ENCODE peak calls at places on chromosomes 16 and 17, in eight cellular contexts. Y, I, F, Q, X, U, M and S are unnamed samples.

GRCh38 chr17:80611831-80612230 is 67.2 kb downstream of the RPTOR start:
- DNase-seq in U (no peak), X (no peak), Q (no peak), I (no peak), Y (peak; percentile 3), F (no peak), M (peak; percentile 51), S (no peak)

GRCh38 chr16:84726670-84727467 is 27.1 kb downstream of the USP10 start:
- DNase-seq in Q (no peak), I (no peak), M (peak; percentile 25), Y (no peak), X (no peak), U (no peak), F (peak; percentile 39), S (no peak)

GRCh38 chr17:1965556-1966273 is 59.4 kb downstream of the RTN4RL1 start:
- DNase-seq in U (no peak), Y (no peak), Q (no peak), M (no peak), X (no peak), I (no peak), F (no peak), S (peak; percentile 50)

GRCh38 chr17:81295678-81296381 is 723 bp upstream of the SLC38A10 start:
- DNase-seq in U (peak; percentile 85), I (peak; percentile 56), F (no peak), Y (peak; percentile 26), M (peak; percentile 55), X (peak; percentile 64), Q (no peak), S (no peak)

GRCh38 chr16:28326881-28327610 is 34.7 kb downstream of the SBK1 start:
- DNase-seq in Q (no peak), I (peak; percentile 68), M (peak; percentile 61), U (peak; percentile 54), F (peak; percentile 78), X (peak; percentile 73), Y (peak; percentile 37), S (peak; percentile 3)

GRCh38 chr17:30958187-30958586 is 12.7 kb upstream of the RNF135 start:
- DNase-seq in F (no peak), Q (no peak), I (no peak), X (no peak), M (no peak), U (no peak), Y (no peak), S (no peak)

GRCh38 chr17:77471984-77472836 is 331.4 kb downstream of the SEC14L1 start:
- DNase-seq in F (peak; percentile 55), M (peak; percentile 46), Q (no peak), X (no peak), U (peak; percentile 41), Y (peak; percentile 94), I (no peak), S (peak; percentile 20)

GRCh38 chr16:88633684-88634140 is 4.7 kb upstream of the IL17C start:
- DNase-seq in Y (peak; percentile 4), X (peak; percentile 68), F (peak; percentile 57), M (peak; percentile 38), U (peak; percentile 71), I (peak; percentile 26), Q (no peak), S (no peak)

GRCh38 chr16:76787394-76787793 is 403.6 kb upstream of the MON1B start:
- DNase-seq in U (no peak), I (no peak), Y (no peak), X (no peak), M (no peak), Q (no peak), F (no peak), S (no peak)

GRCh38 chr16:80663078-80663477 is 122.3 kb downstream of the DYNLRB2 start:
- DNase-seq in U (no peak), Q (no peak), F (no peak), X (no peak), I (no peak), Y (no peak), M (no peak), S (no peak)

GRCh38 chr16:89193021-89193575 is 7.2 kb downstream of the SLC22A31 start:
- DNase-seq in F (no peak), I (no peak), M (no peak), X (no peak), Y (peak; percentile 77), Q (peak; percentile 38), U (peak; percentile 34), S (no peak)

GRCh38 chr17:82874011-82874835 is 34.4 kb upstream of the ZNF750 start:
- DNase-seq in Y (no peak), X (no peak), M (no peak), Q (no peak), U (no peak), F (no peak), I (no peak), S (no peak)

GRCh38 chr17:10105513-10106001 is 92.8 kb downstream of the GAS7 start:
- DNase-seq in M (no peak), U (no peak), X (no peak), I (no peak), F (no peak), Q (no peak), Y (peak; percentile 85), S (no peak)

GRCh38 chr17:74833501-74834361 is 26.0 kb downstream of the GRIN2C start:
- DNase-seq in X (no peak), I (no peak), Q (no peak), M (peak; percentile 11), F (no peak), Y (no peak), U (peak; percentile 87), S (peak; percentile 20)

GRCh38 chr16:81755915-81756644 is 23.0 kb upstream of the PLCG2 start:
- DNase-seq in U (no peak), I (no peak), M (peak; percentile 79), Q (no peak), Y (no peak), F (peak; percentile 62), X (no peak), S (no peak)

GRCh38 chr17:43755389-43755875 is 3.2 kb downstream of the SOST start:
- DNase-seq in F (peak; percentile 54), I (no peak), Q (no peak), U (peak; percentile 54), X (no peak), M (peak; percentile 34), Y (peak; percentile 23), S (no peak)

GRCh38 chr17:44502598-44503079 is 567 bp downstream of the GPATCH8 start:
- DNase-seq in Q (no peak), I (no peak), F (no peak), X (no peak), M (peak; percentile 28), Y (peak; percentile 22), U (peak; percentile 33), S (no peak)

GRCh38 chr17:40548982-40549680 is 16.1 kb downstream of the CCR7 start:
- DNase-seq in F (no peak), Q (peak; percentile 59), Y (peak; percentile 91), M (peak; percentile 83), I (peak; percentile 36), X (peak; percentile 36), U (peak; percentile 56), S (no peak)

GRCh38 chr17:63955232-63955631 is 17.5 kb downstream of the SCN4A start:
- DNase-seq in X (no peak), Y (no peak), F (no peak), M (no peak), Q (no peak), U (no peak), I (no peak), S (no peak)

GRCh38 chr17:39632153-39632941 is 4.6 kb upstream of the STARD3 start:
- DNase-seq in Y (no peak), I (no peak), M (no peak), U (no peak), X (no peak), Q (no peak), F (no peak), S (no peak)

GRCh38 chr16:50466170-50466569 is 82.0 kb upstream of the NKD1 start:
- DNase-seq in U (no peak), M (no peak), Q (no peak), F (no peak), I (no peak), Y (no peak), X (no peak), S (no peak)

GRCh38 chr16:10940501-10941079 is 1.7 kb downstream of the DEXI start:
- DNase-seq in Q (no peak), Y (no peak), I (no peak), X (no peak), F (no peak), U (no peak), M (peak; percentile 37), S (no peak)

GRCh38 chr16:73065617-73066313 is 17.8 kb upstream of the ZFHX3 start:
- DNase-seq in X (no peak), M (peak; percentile 42), Q (no peak), Y (peak; percentile 52), F (no peak), I (no peak), U (no peak), S (no peak)

GRCh38 chr16:886084-886543 is 84.7 kb downstream of the LMF1 start:
- DNase-seq in M (no peak), Y (no peak), X (no peak), U (no peak), I (no peak), F (peak; percentile 38), Q (no peak), S (no peak)

GRCh38 chr16:28877642-28877975 is 679 bp upstream of the ATP2A1 start:
- DNase-seq in F (no peak), I (no peak), X (no peak), Y (no peak), Q (no peak), U (no peak), M (no peak), S (no peak)

GRCh38 chr17:68378202-68379149 is 78.8 kb downstream of the WIPI1 start:
- DNase-seq in F (peak; percentile 38), U (peak; percentile 56), M (peak; percentile 99), X (no peak), Q (peak; percentile 61), I (no peak), Y (peak; percentile 94), S (no peak)

GRCh38 chr16:58652741-58653140 is 23.1 kb upstream of the CNOT1 start:
- DNase-seq in I (no peak), Q (no peak), F (no peak), M (peak; percentile 15), X (no peak), Y (peak; percentile 32), U (peak; percentile 26), S (no peak)

GRCh38 chr17:77344038-77344437 is 203.3 kb downstream of the SEC14L1 start:
- DNase-seq in X (no peak), U (no peak), Y (no peak), M (no peak), Q (no peak), I (no peak), F (no peak), S (no peak)

GRCh38 chr16:85453-85782 is 7.4 kb downstream of the MPG start:
- DNase-seq in F (no peak), Y (no peak), I (no peak), Q (no peak), X (no peak), U (no peak), M (peak; percentile 16), S (no peak)

GRCh38 chr16:84563316-84563715 is 54.6 kb downstream of the COTL1 start:
- DNase-seq in Q (no peak), X (no peak), Y (no peak), I (no peak), M (no peak), F (no peak), U (no peak), S (no peak)

GRCh38 chr17:7408341-7408740 is 696 bp downstream of the NLGN2 start:
- DNase-seq in Y (no peak), Q (no peak), U (no peak), I (peak; percentile 28), X (peak; percentile 44), M (no peak), F (no peak), S (no peak)

GRCh38 chr17:3639981-3640596 is 3.5 kb downstream of the CTNS start:
- DNase-seq in X (no peak), M (peak; percentile 25), I (no peak), Y (peak; percentile 83), Q (peak; percentile 47), U (no peak), F (no peak), S (no peak)

GRCh38 chr17:76051571-76051970 is 20.7 kb downstream of the SRP68 start:
- DNase-seq in I (no peak), U (peak; percentile 83), X (no peak), Q (no peak), F (no peak), M (no peak), Y (no peak), S (no peak)

GRCh38 chr17:36714789-36715188 is 113.4 kb downstream of the MRM1 start:
- DNase-seq in I (no peak), X (no peak), F (no peak), M (no peak), U (no peak), Q (no peak), Y (no peak), S (no peak)